ENCODE peak calls at places on chromosome 17, in seven cellular contexts. P is ovary, E is right lobe of liver, T is left lung, S is AG04450, N is BE2C, M is PC-3. Y is an unnamed sample. For H3K9me3, the result is how much of the 10 kb centered on the place peaks cover.

GRCh38 chr17:75932852-75933251 is 8.0 kb downstream of the FBF1 start:
- DNase-seq in P (no peak), N (no peak), T (no peak), E (no peak), M (no peak), S (no peak), Y (no peak)

GRCh38 chr17:70251704-70252103 is 82.4 kb downstream of the KCNJ2 start:
- DNase-seq in M (no peak), P (no peak), N (no peak), T (no peak), E (no peak), S (no peak), Y (no peak)

GRCh38 chr17:67642488-67642887 is 75.2 kb upstream of the NOL11 start:
- DNase-seq in P (no peak), T (no peak), N (no peak), M (no peak), E (no peak), S (no peak), Y (no peak)

GRCh38 chr17:19943026-19943425 is 34.6 kb downstream of the AKAP10 start:
- DNase-seq in M (no peak), T (no peak), P (no peak), S (no peak), E (no peak), N (no peak), Y (peak)

GRCh38 chr17:18277076-18277475 is 16.6 kb downstream of the MIEF2 start:
- DNase-seq in N (no peak), M (no peak), P (no peak), E (no peak), S (no peak), T (no peak), Y (no peak)

GRCh38 chr17:44002141-44002848 is 2.1 kb upstream of the NAGS start:
- DNase-seq in M (peak), S (peak), E (no peak), T (no peak), N (no peak), P (no peak), Y (no peak)

GRCh38 chr17:50787106-50787505 is 19.8 kb upstream of the ANKRD40CL start:
- DNase-seq in M (no peak), T (no peak), S (no peak), E (no peak), P (no peak), N (no peak), Y (no peak)

GRCh38 chr17:42743595-42744282 is 1.1 kb downstream of the EZH1 start:
- DNase-seq in T (no peak), P (no peak), M (no peak), E (no peak), N (no peak), S (no peak), Y (no peak)

GRCh38 chr17:73998246-73999220 is 204.9 kb upstream of the RPL38 start:
- DNase-seq in P (no peak), M (peak), S (no peak), E (peak), T (peak), N (peak), Y (peak)

GRCh38 chr17:60863892-60864673 is 186.4 kb downstream of the BCAS3 start:
- DNase-seq in N (no peak), E (no peak), T (no peak), P (no peak), M (no peak), S (no peak), Y (no peak)

GRCh38 chr17:50062323-50063243 is 6.7 kb downstream of the ITGA3 start:
- DNase-seq in E (peak), N (no peak), S (no peak), M (peak), P (peak), T (peak), Y (no peak)

GRCh38 chr17:77558846-77559626 is 399.5 kb upstream of the TNRC6C start:
- DNase-seq in P (no peak), N (no peak), S (no peak), E (no peak), M (peak), T (no peak), Y (no peak)

GRCh38 chr17:46121165-46121764 is 72.0 kb downstream of the KANSL1 start:
- DNase-seq in T (no peak), M (no peak), N (no peak), S (no peak), P (no peak), E (no peak), Y (no peak)

GRCh38 chr17:34000639-34001038 is 254.4 kb upstream of the CCL2 start:
- DNase-seq in E (no peak), S (no peak), M (no peak), T (no peak), N (no peak), P (no peak), Y (no peak)

GRCh38 chr17:42153919-42154491 is 784 bp downstream of the RAB5C start:
- DNase-seq in P (no peak), E (no peak), M (no peak), N (no peak), S (no peak), T (no peak), Y (peak)

GRCh38 chr17:1490643-1491405 is 1.7 kb downstream of the MYO1C start:
- DNase-seq in M (peak), N (peak), P (peak), T (peak), E (peak), S (no peak), Y (peak)

GRCh38 chr17:62591323-62591722 is 36.1 kb upstream of the MRC2 start:
- DNase-seq in T (no peak), N (no peak), S (no peak), P (no peak), M (no peak), E (no peak), Y (no peak)

GRCh38 chr17:7215652-7216139 is 3.9 kb downstream of the DLG4 start:
- DNase-seq in E (no peak), T (no peak), M (no peak), S (no peak), N (peak), P (no peak), Y (no peak)

GRCh38 chr17:77480509-77481215 is 339.9 kb downstream of the SEC14L1 start:
- DNase-seq in T (no peak), S (no peak), M (no peak), N (peak), P (no peak), E (no peak), Y (no peak)

GRCh38 chr17:73435412-73435811 is 123.6 kb upstream of the CDC42EP4 start:
- DNase-seq in M (no peak), S (no peak), E (no peak), N (no peak), P (no peak), T (no peak), Y (no peak)

GRCh38 chr17:8004899-8005298 is 2.5 kb downstream of the GUCY2D start:
- DNase-seq in T (no peak), M (no peak), S (peak), E (no peak), P (no peak), N (no peak), Y (no peak)

GRCh38 chr17:55549140-55549539 is 37.9 kb upstream of the SMIM36 start:
- DNase-seq in P (no peak), M (peak), N (peak), S (no peak), E (no peak), T (no peak), Y (no peak)

GRCh38 chr17:50148226-50149098 is 2.0 kb downstream of the PPP1R9B start:
- DNase-seq in P (peak), E (peak), N (peak), S (no peak), T (peak), M (peak), Y (no peak)

GRCh38 chr17:64200080-64201042 is 62.7 kb downstream of the TEX2 start:
- DNase-seq in N (no peak), T (no peak), P (no peak), M (no peak), E (no peak), S (no peak), Y (no peak)

GRCh38 chr17:15409721-15410247 is 57.6 kb downstream of the CDRT4 start:
- DNase-seq in S (peak), P (peak), E (no peak), N (peak), M (peak), T (no peak), Y (no peak)

GRCh38 chr17:8158267-8159031 is 4.3 kb downstream of the VAMP2 start:
- DNase-seq in N (peak), S (peak), M (peak), P (peak), E (peak), T (peak), Y (peak)

GRCh38 chr17:71127416-71127815 is 958.1 kb downstream of the KCNJ2 start:
- DNase-seq in S (no peak), P (no peak), E (no peak), T (no peak), N (no peak), M (peak), Y (no peak)

GRCh38 chr17:48527742-48528028 is 3.1 kb downstream of the HOXB1 start:
- DNase-seq in S (no peak), M (no peak), T (no peak), E (no peak), P (no peak), N (no peak), Y (no peak)

GRCh38 chr17:64326420-64327054 is 63.5 kb upstream of the TEX2 start:
- DNase-seq in T (peak), S (no peak), E (peak), M (peak), N (peak), P (peak), Y (no peak)

GRCh38 chr17:73586921-73587680 is 57.1 kb downstream of the SDK2 start:
- DNase-seq in P (no peak), E (no peak), T (no peak), M (peak), N (peak), S (no peak), Y (no peak)

GRCh38 chr17:32267690-32268205 is 2.1 kb downstream of the RHBDL3 start:
- DNase-seq in N (no peak), E (no peak), M (no peak), S (no peak), P (no peak), T (no peak), Y (no peak)

GRCh38 chr17:3003401-3004149 is 59.8 kb downstream of the OR1D5 start:
- DNase-seq in E (peak), T (peak), N (no peak), S (no peak), M (no peak), P (no peak), Y (no peak)

GRCh38 chr17:28385037-28385797 is 13.7 kb downstream of the SARM1 start:
- DNase-seq in P (no peak), E (peak), S (no peak), T (no peak), M (peak), N (no peak), Y (no peak)

GRCh38 chr17:51486091-51486490 is 225.7 kb downstream of the UTP18 start:
- DNase-seq in P (peak), E (no peak), M (no peak), T (no peak), S (no peak), N (peak), Y (no peak)

GRCh38 chr17:35900693-35901487 is 20.7 kb upstream of the CCL5 start:
- DNase-seq in N (no peak), P (no peak), S (no peak), M (no peak), T (no peak), E (no peak), Y (no peak)

GRCh38 chr17:47225911-47226688 is 17.0 kb downstream of the MYL4 start:
- DNase-seq in N (no peak), T (no peak), M (no peak), P (no peak), E (no peak), S (no peak), Y (no peak)

GRCh38 chr17:64403881-64404460 is 13.3 kb upstream of the PECAM1 start:
- DNase-seq in S (no peak), E (no peak), P (no peak), M (no peak), T (no peak), N (no peak), Y (no peak)

GRCh38 chr17:35846055-35846809 is 22.5 kb downstream of the HEATR9 start:
- DNase-seq in E (no peak), S (no peak), P (no peak), M (no peak), T (no peak), N (no peak), Y (no peak)

GRCh38 chr17:59124665-59125064 is 18.0 kb upstream of the TRIM37 start:
- DNase-seq in S (no peak), P (no peak), M (peak), N (no peak), E (no peak), T (no peak), Y (no peak)

GRCh38 chr17:44733753-44734152 is 25.0 kb upstream of the ADAM11 start:
- DNase-seq in S (no peak), T (no peak), P (no peak), M (peak), N (peak), E (no peak), Y (peak)

DNA sequence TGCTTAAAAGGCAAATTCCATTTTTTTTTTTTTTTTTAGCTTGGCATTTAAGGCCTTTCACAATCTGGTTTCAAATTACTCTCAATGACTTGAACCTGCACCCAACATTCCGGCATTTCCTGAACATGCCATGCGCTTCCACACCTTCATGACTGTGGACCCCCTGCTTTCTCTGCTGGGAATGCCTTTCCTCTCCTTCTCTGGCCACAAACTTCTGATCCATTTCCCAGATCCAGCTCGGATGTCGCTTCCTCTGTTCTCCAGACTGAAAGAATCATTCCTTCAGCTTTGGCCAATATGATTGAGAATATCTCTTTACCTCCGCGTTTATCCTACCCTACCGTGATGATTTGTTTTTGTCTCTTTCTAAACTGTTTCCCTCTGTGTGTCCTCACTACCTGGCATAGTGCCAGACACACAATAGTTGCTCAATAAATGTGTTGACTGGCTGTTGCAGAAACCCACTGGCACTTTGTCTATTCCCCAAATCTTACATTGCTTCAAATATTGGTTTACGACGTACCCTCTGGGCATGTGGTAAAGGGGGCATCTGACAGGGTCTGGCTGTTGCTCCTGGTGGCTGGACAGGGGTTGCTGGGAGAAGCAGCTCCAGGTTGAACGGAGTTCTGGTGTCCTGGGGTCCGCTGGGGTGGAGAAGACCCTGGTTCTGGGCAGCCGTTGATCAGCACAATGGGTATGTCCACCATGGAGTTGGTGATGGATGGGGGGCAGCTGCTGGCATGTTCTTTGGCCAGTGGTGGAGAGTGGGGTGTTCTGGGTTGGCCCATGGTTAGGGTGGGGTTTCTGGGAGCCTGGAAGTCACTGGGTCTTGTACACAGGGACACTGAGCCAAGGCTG is 14.7 kb downstream of the TNS4 start:
- DNase-seq in M (peak), N (no peak), S (peak), E (no peak), P (no peak), T (no peak), Y (no peak)
- H3K4me3 ChIP-seq in M (no peak), N (no peak), S (peak), E (no peak), P (no peak), T (no peak), Y (no peak)

DNA sequence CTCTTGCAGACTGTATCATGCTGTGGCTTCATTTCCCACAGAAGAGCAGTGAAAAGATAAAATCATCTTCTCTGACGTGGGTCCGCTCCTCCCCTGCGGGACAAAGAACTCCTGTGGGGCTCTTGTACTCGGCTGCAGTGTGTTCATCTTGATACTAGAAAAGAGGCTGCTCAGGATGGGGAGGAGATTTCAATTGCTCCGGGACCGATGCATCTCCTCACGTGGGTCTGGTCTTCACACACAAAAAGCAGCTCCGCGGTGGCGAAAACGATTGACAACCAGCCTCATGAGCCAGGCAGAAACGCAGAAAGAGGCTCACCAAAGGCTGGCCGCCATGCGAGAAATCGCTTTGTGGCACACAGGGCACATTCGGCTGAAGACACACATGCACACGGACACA is 14.4 kb upstream of the KCNJ18 start:
- DNase-seq in E (no peak), T (no peak), N (no peak), M (no peak), P (no peak), S (no peak), Y (no peak)
- H3K9me3 ChIP-seq in E (under half), T (under half), N (under half), M (under half), P (under half), S (half or more), Y (under half)

GRCh38 chr17:57650548-57650947 is 94.6 kb downstream of the CCDC182 start:
- DNase-seq in E (no peak), S (no peak), T (no peak), N (no peak), M (no peak), P (no peak), Y (no peak)

GRCh38 chr17:57651451-57651850 is 93.6 kb downstream of the CCDC182 start:
- DNase-seq in N (no peak), P (no peak), E (no peak), M (no peak), S (no peak), T (no peak), Y (no peak)

GRCh38 chr17:57648720-57649119 is 96.4 kb downstream of the CCDC182 start:
- DNase-seq in P (no peak), E (no peak), T (no peak), S (no peak), N (no peak), M (no peak), Y (no peak)

GRCh38 chr17:57649191-57649590 is 95.9 kb downstream of the CCDC182 start:
- DNase-seq in S (no peak), E (no peak), T (no peak), N (no peak), P (no peak), M (no peak), Y (no peak)

DNA sequence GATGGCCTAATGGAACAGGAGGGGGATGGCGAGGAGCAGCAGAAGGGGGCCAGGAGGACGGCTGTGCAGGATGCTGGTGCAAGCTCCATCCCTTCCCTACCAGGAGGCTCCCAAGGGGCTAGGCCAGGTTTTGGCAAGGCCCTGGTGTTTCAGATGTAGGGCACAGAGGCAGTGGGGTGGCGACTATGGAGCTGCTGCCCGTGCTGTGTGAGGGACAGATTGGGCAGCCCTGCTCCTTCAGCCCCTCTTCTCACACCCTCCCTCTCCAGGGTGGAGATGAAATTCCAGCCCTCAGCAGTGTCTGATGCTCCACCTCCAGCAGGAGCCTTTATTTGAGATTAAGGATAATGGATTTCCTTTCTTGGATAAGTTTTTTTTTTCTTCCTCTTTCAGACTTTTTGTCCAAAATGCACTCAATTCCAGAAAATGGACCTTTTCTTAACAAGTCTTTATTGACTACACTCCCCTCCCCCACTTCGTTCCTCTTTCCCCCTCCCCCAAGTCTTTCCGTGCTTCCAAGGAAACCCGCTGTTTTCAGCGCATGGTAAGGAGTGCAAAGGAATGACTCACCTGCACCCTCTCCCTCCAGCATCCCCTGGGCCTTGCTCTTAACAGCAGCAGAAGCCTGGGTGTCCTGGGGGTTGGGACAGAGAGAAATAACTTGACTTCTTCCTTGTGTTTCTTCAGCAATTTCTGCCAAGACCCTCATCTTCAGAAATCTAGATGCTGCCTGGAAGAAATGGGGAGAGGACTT is 95.2 kb downstream of the CCDC182 start:
- DNase-seq in S (no peak), N (no peak), M (no peak), T (no peak), E (no peak), P (no peak), Y (no peak)
- H3K4me3 ChIP-seq in S (no peak), N (no peak), M (no peak), T (no peak), E (no peak), P (no peak), Y (no peak)

DNA sequence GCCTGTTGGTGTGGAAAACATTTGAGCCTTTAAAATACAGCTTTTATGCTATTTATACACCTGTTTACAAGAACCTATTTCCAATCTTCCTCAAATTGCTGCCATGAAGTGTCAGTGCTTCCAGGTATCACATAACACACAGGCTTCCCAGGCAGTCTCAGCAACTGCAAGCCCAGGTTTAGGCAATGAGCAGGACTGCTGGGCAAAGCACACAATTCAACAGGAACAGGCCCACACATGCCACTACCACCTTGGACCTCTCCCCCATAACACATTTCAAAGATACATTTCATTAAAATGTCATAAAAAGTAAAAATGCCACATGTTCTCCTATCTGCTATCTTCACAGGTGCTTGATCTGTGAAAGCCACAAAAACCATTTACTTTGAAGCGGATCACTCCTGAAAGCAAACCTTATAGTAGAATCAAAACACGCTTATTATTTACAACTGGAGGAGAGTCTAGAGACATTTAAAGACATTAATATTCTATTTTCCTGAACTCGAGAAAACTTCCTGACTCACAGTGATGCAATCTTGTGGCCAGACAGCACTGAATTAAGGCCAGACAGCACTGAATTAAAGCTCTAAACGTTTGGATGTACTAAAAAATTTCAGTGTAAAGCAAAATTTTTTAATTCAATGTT is 31.5 kb downstream of the ANKFY1 start:
- DNase-seq in T (no peak), N (no peak), P (no peak), E (no peak), M (no peak), S (peak), Y (no peak)
- H3K9me3 ChIP-seq in T (under half), N (under half), P (under half), E (under half), M (under half), S (under half), Y (under half)

Y was measured in HAP-1.